ENCODE peak calls at places on chromosomes 3 and 15, in four cellular contexts. R is GM12878, H is HepG2, W is K562. X is an unnamed sample.

GRCh38 chr3:168952551-168952950 is 711.0 kb downstream of the MECOM start:
- DNase-seq in R (no peak), H (peak; percentile 5), W (no peak), X (no peak)

GRCh38 chr3:77303943-77304778 is 264.3 kb downstream of the ROBO2 start:
- DNase-seq in R (no peak), H (no peak), W (peak; percentile 15), X (no peak)

GRCh38 chr15:99143230-99143629 is 38.4 kb downstream of the SYNM start:
- DNase-seq in R (no peak), H (no peak), W (no peak), X (no peak)

GRCh38 chr3:35758358-35758757 is 119.0 kb downstream of the ARPP21 start:
- DNase-seq in R (no peak), H (no peak), W (no peak), X (no peak)

GRCh38 chr3:165607221-165607620 is 230.0 kb downstream of the BCHE start:
- DNase-seq in R (no peak), H (no peak), W (no peak), X (no peak)

GRCh38 chr3:52246728-52247454 is 1.3 kb downstream of the PPM1M start:
- DNase-seq in R (no peak), H (no peak), W (no peak), X (no peak)

GRCh38 chr3:149414557-149415231 is 37.2 kb upstream of the TM4SF1 start:
- DNase-seq in R (no peak), H (peak; percentile 94), W (no peak), X (no peak)

GRCh38 chr3:14432996-14433572 is 30.7 kb downstream of the SLC6A6 start:
- DNase-seq in R (no peak), H (no peak), W (no peak), X (no peak)

GRCh38 chr3:7346364-7346763 is 485.4 kb downstream of the GRM7 start:
- DNase-seq in R (no peak), H (no peak), W (no peak), X (no peak)

GRCh38 chr15:48604567-48604966 is 40.9 kb downstream of the FBN1 start:
- DNase-seq in R (no peak), H (no peak), W (no peak), X (no peak)

GRCh38 chr3:108099679-108100428 is 9.0 kb upstream of the CD47 start:
- DNase-seq in R (no peak), H (no peak), W (peak; percentile 88), X (no peak)

GRCh38 chr15:44394562-44394961 is 32.9 kb upstream of the CTDSPL2 start:
- DNase-seq in R (no peak), H (no peak), W (no peak), X (no peak)

GRCh38 chr3:161221881-161222600 is 930 bp downstream of the NMD3 start:
- DNase-seq in R (no peak), H (no peak), W (peak; percentile 36), X (no peak)

GRCh38 chr3:124619887-124620599 is 110.2 kb upstream of the UMPS start:
- DNase-seq in R (no peak), H (peak; percentile 77), W (no peak), X (no peak)

GRCh38 chr15:99729920-99730319 is 3.3 kb downstream of the LYSMD4 start:
- DNase-seq in R (no peak), H (no peak), W (peak; percentile 27), X (peak; percentile 52)

GRCh38 chr3:73719877-73720276 is 95.1 kb upstream of the PDZRN3 start:
- DNase-seq in R (no peak), H (no peak), W (no peak), X (no peak)

GRCh38 chr3:71478568-71478967 is 105.0 kb downstream of the FOXP1 start:
- DNase-seq in R (no peak), H (no peak), W (no peak), X (no peak)

GRCh38 chr3:102053375-102053989 is 204.2 kb downstream of the NFKBIZ start:
- DNase-seq in R (no peak), H (no peak), W (no peak), X (no peak)

GRCh38 chr3:195352895-195353488 is 82.0 kb upstream of the XXYLT1 start:
- DNase-seq in R (no peak), H (peak; percentile 7), W (peak; percentile 61), X (no peak)

GRCh38 chr3:10373686-10374261 is 52.9 kb upstream of the SEC13 start:
- DNase-seq in R (no peak), H (no peak), W (peak; percentile 45), X (no peak)

GRCh38 chr15:41983621-41984571 is 11.5 kb upstream of the EHD4 start:
- DNase-seq in R (no peak), H (no peak), W (no peak), X (no peak)

GRCh38 chr15:62663547-62663946 is 379.0 kb upstream of the TPM1 start:
- DNase-seq in R (no peak), H (no peak), W (no peak), X (no peak)

GRCh38 chr3:4596596-4596995 is 103.4 kb downstream of the ITPR1 start:
- DNase-seq in R (no peak), H (no peak), W (no peak), X (no peak)

GRCh38 chr3:195892355-195893120 is 15.8 kb downstream of the TNK2 start:
- DNase-seq in R (no peak), H (peak; percentile 45), W (peak; percentile 51), X (no peak)

GRCh38 chr3:135944831-135945230 is 20.7 kb upstream of the PPP2R3A start:
- DNase-seq in R (no peak), H (no peak), W (no peak), X (no peak)

GRCh38 chr15:72340366-72340765 is 20.4 kb upstream of the CELF6 start:
- DNase-seq in R (no peak), H (no peak), W (no peak), X (no peak)

GRCh38 chr15:42343596-42344232 is 15.6 kb upstream of the CAPN3 start:
- DNase-seq in R (no peak), H (no peak), W (no peak), X (no peak)

GRCh38 chr3:159263750-159264561 is 462.1 kb downstream of the MFSD1 start:
- DNase-seq in R (no peak), H (peak; percentile 22), W (peak; percentile 40), X (peak; percentile 17)

GRCh38 chr15:87752250-87752951 is 504.1 kb downstream of the NTRK3 start:
- DNase-seq in R (no peak), H (no peak), W (no peak), X (no peak)

GRCh38 chr3:177827517-177828249 is 630.4 kb upstream of the TBL1XR1 start:
- DNase-seq in R (no peak), H (peak; percentile 95), W (no peak), X (no peak)

GRCh38 chr3:148723591-148723990 is 25.9 kb downstream of the AGTR1 start:
- DNase-seq in R (no peak), H (peak; percentile 12), W (no peak), X (no peak)

GRCh38 chr15:80456517-80457497 is 52.6 kb downstream of the ARNT2 start:
- DNase-seq in R (no peak), H (no peak), W (no peak), X (no peak)
- TF ChIP-seq NR2C2 in R (no peak), H (no peak), W (no peak), X (no peak)

DNA sequence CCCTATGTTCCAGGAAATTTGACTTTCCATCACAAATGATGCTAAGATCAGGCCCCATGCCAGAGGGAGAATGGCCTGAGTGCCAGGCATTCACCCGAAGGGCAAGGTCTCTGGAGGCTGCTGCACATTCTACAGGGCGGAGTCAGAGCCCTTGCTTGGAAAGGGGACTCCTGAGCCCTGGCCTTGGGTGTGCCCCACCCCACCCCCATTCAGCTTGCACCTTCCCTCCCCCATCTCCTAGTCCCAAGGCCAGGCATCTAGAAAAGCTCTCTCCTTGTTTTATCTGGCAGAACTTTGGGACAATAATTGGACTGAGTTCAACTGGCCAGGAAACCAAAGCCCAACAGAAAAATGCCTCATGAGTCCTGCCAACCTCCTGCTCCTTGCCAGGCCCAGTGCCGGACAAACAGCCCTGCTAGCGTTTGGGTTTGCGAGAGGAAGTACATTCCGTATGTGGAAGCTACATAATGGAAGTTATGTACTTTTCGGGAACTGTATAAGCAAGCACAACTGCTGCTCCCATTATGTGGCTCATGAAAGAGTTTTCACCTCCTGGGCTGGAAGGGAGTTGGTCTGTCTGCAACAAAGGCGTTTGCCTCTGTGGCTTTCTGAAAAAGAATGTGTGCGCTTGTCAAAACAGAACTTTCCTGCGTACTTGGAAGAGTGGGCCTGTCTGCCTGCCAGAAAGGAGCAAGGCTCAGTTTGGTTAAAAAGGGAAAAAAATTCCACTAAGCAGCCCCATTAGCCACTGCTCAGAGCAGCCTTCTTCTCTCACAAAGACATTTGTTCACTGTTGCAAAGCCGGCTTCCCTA is 321.4 kb upstream of the CTNNB1 start:
- DNase-seq in R (no peak), H (peak; percentile 12), W (no peak), X (no peak)
- TF ChIP-seq NR2C2 in R (no peak), H (no peak), W (no peak), X (no peak)

DNA sequence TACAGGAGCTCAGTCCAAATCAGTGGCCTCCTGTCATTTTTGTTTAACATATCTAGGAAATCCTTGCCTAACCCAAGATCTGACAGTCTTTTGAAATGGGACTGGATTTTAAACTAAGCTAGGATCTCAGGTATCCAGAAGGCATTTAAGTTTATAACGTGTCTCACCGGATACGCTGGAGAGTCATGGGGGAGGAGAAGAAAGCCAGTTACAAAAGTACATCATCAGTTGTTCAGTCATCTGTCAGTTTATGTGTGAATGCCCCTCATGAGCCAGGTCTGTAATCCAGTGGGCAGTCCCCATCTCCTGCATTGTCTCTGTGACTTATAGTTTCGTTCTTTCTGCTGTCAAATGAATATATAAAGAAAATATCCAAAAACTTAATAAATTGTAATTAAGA is 44.4 kb downstream of the RAB7A start:
- DNase-seq in R (no peak), H (no peak), W (no peak), X (no peak)
- TF ChIP-seq NR2C2 in R (no peak), H (no peak), W (no peak), X (no peak)

DNA sequence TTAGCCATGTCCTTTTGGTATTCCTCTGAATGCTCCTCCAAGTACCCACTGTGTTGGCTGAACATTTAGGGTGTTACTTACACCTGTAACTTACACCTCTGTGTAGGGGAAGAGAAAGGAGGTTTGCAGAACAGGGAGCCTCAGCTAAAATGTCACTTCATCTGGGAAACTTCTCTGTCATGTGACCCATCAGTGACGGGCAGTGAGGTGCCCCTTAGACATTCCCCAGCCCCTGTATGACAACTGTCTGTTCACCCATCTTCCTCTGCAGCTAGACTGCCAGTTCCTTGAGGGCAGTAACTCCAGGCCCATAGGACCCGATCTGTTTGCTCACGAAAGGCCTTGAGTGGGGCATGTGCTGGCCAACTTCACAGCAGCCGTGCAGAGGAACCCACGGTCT is 57.4 kb downstream of the LRIG1 start:
- DNase-seq in R (no peak), H (no peak), W (no peak), X (no peak)
- TF ChIP-seq NR2C2 in R (no peak), H (no peak), W (no peak), X (no peak)

GRCh38 chr3:157956850-157957249 is 149.4 kb downstream of the SHOX2 start:
- DNase-seq in R (no peak), H (no peak), W (peak; percentile 3), X (no peak)
- TF ChIP-seq NR2C2 in R (no peak), H (no peak), W (no peak), X (no peak)

DNA sequence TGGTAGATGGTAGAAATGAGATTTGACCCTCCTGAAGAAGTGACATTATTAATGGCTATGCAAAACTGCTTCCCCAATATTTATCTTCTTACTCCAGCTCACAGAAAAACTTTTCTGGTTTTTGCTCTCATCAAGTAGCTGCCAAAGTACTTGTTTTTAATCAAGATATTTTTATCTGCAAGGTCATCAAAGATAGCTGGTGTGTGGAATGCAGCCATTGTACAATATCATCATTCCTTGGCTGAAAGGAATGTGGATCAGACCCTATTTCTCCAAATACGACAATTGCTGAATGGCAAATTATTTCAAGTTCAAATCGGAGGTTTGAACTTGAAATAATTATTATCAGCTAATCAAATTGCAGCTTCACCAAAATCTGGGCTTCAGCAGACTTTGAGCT is 126.9 kb upstream of the SLC7A14 start:
- DNase-seq in R (no peak), H (no peak), W (no peak), X (no peak)
- TF ChIP-seq NR2C2 in R (no peak), H (no peak), W (no peak), X (no peak)